ENCODE peak calls at places on chromosomes 3 and 15, in four cellular contexts. Q is transverse colon, U is K562, B is right lobe of liver. C is an unnamed sample. For H3K4me1, the result is how much of the 10 kb centered on the place peaks cover.

GRCh38 chr3:157104928-157105652 is 54.9 kb downstream of the CCNL1 start:
- DNase-seq in U (peak), B (no peak), Q (peak), C (no peak)

GRCh38 chr15:29934251-29934650 is 112.0 kb upstream of the TJP1 start:
- DNase-seq in B (no peak), Q (no peak), U (no peak), C (no peak)

GRCh38 chr3:158103131-158103955 is 2.9 kb downstream of the SHOX2 start:
- DNase-seq in B (no peak), U (no peak), Q (peak), C (no peak)

GRCh38 chr15:23690450-23690852 is 3.3 kb upstream of the NDN start:
- DNase-seq in Q (peak), U (no peak), B (no peak), C (peak)

GRCh38 chr3:43871627-43872245 is 181.0 kb downstream of the ABHD5 start:
- DNase-seq in Q (no peak), U (no peak), B (no peak), C (no peak)

GRCh38 chr3:119524931-119525662 is 26.8 kb downstream of the TIMMDC1 start:
- DNase-seq in B (no peak), U (no peak), Q (no peak), C (no peak)

GRCh38 chr15:44029003-44029402 is 166.1 kb downstream of the FRMD5 start:
- DNase-seq in U (no peak), B (no peak), Q (no peak), C (no peak)

GRCh38 chr3:181326637-181327223 is 337.2 kb upstream of the DNAJC19 start:
- DNase-seq in B (no peak), Q (no peak), U (peak), C (no peak)

GRCh38 chr3:50806806-50807205 is 132.1 kb downstream of the DOCK3 start:
- DNase-seq in Q (no peak), U (no peak), B (no peak), C (no peak)

GRCh38 chr15:40420793-40421192 is 15.2 kb downstream of the IVD start:
- DNase-seq in U (no peak), Q (peak), B (peak), C (no peak)

GRCh38 chr3:138220788-138221187 is 33.7 kb downstream of the ARMC8 start:
- DNase-seq in B (no peak), U (no peak), Q (no peak), C (no peak)

GRCh38 chr15:74838117-74838516 is 4.8 kb downstream of the ULK3 start:
- DNase-seq in B (no peak), U (no peak), Q (no peak), C (no peak)

GRCh38 chr3:111070772-111071256 is 802 bp upstream of the NECTIN3 start:
- DNase-seq in Q (no peak), B (no peak), U (no peak), C (no peak)

DNA sequence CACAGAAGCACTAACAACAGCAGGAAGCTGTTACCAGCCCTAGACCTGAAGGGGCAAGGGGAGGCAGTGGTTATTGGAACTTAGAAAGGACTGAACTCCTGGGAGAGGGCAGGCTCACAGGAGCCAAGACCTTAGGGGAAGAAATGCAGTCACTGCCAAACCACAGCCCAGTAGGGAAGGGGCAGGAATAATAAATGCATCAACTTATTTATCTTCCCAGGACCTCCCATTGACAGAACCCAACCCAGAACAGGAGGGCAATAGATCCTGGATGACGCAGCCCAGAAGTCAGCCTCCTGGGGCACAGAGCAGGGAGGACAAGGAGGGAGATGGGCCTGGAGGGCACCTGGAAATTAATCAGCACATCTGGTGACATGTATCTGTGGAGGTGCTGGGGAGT is 301.9 kb upstream of the STT3B start:
- DNase-seq in Q (no peak), B (no peak), U (no peak), C (no peak)
- H3K4me1 ChIP-seq in Q (under half), B (under half), U (under half), C (under half)

GRCh38 chr3:183252973-183253363 is at the start of gene B3GNT5:
- DNase-seq in B (no peak), U (peak), Q (peak), C (peak)

GRCh38 chr3:183254816-183255730 is 2.0 kb downstream of the B3GNT5 start:
- DNase-seq in B (no peak), U (peak), Q (no peak), C (no peak)

GRCh38 chr3:183252108-183252782 is 808 bp upstream of the B3GNT5 start:
- DNase-seq in U (no peak), Q (no peak), B (no peak), C (no peak)

GRCh38 chr3:183253364-183253960 is 409 bp downstream of the B3GNT5 start:
- DNase-seq in B (peak), U (peak), Q (peak), C (peak)

GRCh38 chr3:183253961-183254815 is 1.1 kb downstream of the B3GNT5 start:
- DNase-seq in Q (peak), B (no peak), U (peak), C (peak)
- TF ChIP-seq POLR2A in Q (no peak), B (no peak), U (no peak), C (no peak)

DNA sequence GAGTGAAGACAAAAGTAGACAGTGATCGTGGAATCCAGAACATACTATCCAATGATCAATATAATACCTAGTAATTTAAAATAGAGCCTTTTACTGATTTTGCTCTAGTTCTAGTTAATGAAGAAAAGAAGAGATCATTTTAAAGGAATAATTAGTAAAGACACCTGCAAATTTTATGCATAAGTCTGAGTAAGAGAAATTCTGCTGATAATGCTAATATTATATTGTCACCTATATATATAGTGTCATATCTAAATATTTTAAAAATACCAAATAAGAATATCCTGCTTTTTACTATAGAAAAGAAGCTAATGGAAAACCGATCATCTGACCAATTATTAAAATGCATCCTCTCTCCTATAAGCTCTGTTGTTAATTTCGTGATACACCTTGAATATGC is 152.1 kb downstream of the CNTN4 start:
- DNase-seq in U (no peak), Q (no peak), B (no peak), C (no peak)
- H3K4me1 ChIP-seq in U (under half), Q (under half), B (under half), C (under half)

DNA sequence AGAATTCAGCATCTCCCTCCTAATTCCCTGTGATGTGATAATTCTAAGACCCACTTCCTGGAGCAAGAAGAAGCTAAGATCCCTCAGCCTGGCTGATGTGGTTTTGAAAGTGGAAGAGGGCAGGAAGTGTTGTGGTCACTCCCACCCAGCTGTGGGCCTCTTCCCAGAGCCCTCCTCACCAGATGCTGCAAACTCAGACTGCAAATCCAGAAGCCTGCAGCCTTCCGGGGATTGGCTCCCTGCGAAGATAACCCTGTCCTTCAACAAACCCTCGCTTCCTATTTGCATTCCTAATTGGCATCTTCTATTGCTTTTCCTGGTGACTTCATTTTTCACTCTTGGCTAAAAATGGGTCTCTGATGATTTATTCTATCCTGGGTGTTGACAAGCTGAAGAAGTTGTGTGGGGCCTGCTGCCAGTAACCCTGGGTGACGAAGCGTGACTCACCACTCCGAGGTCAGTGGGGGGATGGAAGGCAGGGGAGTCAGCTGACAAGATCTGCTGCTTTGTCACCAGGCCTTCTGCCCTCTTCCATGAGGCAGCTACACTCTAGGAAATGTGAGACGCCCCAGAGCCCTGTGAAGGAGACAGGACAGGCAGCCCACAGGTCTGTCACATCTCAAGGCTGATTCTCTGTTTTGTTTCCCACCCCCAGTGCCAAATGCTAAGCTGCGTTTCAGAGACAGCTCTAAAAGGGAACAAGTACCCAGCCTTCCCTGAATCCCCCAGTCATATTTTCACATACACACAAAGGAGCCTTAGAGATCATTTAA is 99.7 kb upstream of the LIPC start:
- DNase-seq in B (peak), U (peak), Q (peak), C (peak)
- TF ChIP-seq POLR2A in B (peak), U (peak), Q (no peak), C (no peak)

GRCh38 chr3:186614597-186615483 is 2.0 kb downstream of the AHSG start:
- DNase-seq in U (peak), B (peak), Q (peak), C (peak)
- H3K4me1 ChIP-seq in U (under half), B (under half), Q (under half), C (under half)

GRCh38 chr3:62370112-62371031 is 3.0 kb downstream of the FEZF2 start:
- DNase-seq in U (no peak), Q (no peak), B (no peak), C (no peak)
- TF ChIP-seq POLR2A in U (no peak), Q (no peak), B (no peak), C (no peak)

DNA sequence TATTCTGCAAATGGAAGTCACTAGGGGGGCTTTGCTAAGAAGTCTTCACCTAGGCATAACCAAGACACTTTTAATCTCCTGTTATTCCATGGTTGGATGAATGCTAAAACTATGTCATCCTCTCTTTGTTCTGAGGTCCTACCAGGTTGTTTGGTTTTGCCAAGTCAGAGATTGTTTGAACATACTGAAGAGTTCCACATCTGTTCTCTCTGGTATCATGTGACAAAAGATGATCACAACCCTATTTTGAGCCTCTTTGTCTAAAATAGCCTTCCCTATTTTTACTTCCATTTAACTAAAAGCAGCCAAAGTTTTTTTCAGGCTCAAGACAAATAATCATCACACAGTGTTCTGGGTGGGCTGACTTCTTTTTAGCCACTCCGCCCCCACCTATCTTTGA is 218.4 kb upstream of the LMCD1 start:
- DNase-seq in Q (no peak), U (no peak), B (no peak), C (no peak)
- H3K4me1 ChIP-seq in Q (under half), U (under half), B (under half), C (under half)

GRCh38 chr3:187139126-187139894 is at the start of gene RPL39L:
- DNase-seq in Q (peak), U (peak), B (peak), C (peak)
- TF ChIP-seq POLR2A in Q (peak), U (peak), B (peak), C (no peak)

GRCh38 chr3:162507397-162507796 is 1010.8 kb downstream of the OTOL1 start:
- DNase-seq in Q (no peak), B (no peak), U (no peak), C (no peak)
- H3K4me1 ChIP-seq in Q (under half), B (under half), U (under half), C (under half)

GRCh38 chr3:69087030-69087791 is 2.5 kb downstream of the ARL6IP5 start:
- DNase-seq in Q (no peak), B (no peak), U (no peak), C (no peak)

GRCh38 chr3:69088033-69088432 is 3.3 kb downstream of the ARL6IP5 start:
- DNase-seq in B (no peak), U (no peak), Q (no peak), C (no peak)

GRCh38 chr3:69084668-69085542 is at the start of gene ARL6IP5:
- DNase-seq in Q (peak), U (peak), B (peak), C (peak)

GRCh38 chr3:69085543-69086132 is 901 bp downstream of the ARL6IP5 start:
- DNase-seq in U (peak), Q (peak), B (peak), C (peak)

GRCh38 chr3:69086133-69086722 is 1.5 kb downstream of the ARL6IP5 start:
- DNase-seq in U (no peak), Q (peak), B (peak), C (peak)
- TF ChIP-seq POLR2A in U (no peak), Q (peak), B (no peak), C (peak)

C was measured in uterus.